ENCODE peak calls at places on chromosomes 5 and 9, in four cellular contexts. R is WERI-Rb-1, H is Peyer's patch, Q is psoas muscle. I is an unnamed sample.

GRCh38 chr9:120210301-120210700 is 369.7 kb downstream of the CDK5RAP2 start:
- DNase-seq in R (no peak), H (no peak), Q (no peak), I (no peak)

GRCh38 chr9:121144482-121144881 is 57.2 kb downstream of the RAB14 start:
- DNase-seq in R (no peak), H (no peak), Q (no peak), I (no peak)

GRCh38 chr9:94802795-94803194 is 76.3 kb downstream of the AOPEP start:
- DNase-seq in R (no peak), H (no peak), Q (no peak), I (no peak)

GRCh38 chr9:121929893-121930875 is 162.9 kb downstream of the TTLL11 start:
- DNase-seq in R (peak), H (no peak), Q (no peak), I (no peak)

GRCh38 chr9:10268500-10269485 is 344.0 kb downstream of the PTPRD start:
- DNase-seq in R (peak), H (no peak), Q (no peak), I (no peak)

GRCh38 chr5:90530736-90531487 is 1.5 kb upstream of the LYSMD3 start:
- DNase-seq in R (no peak), H (no peak), Q (no peak), I (no peak)

GRCh38 chr9:86842573-86842972 is 104.7 kb downstream of the GAS1 start:
- DNase-seq in R (no peak), H (no peak), Q (no peak), I (no peak)

GRCh38 chr5:107486489-107486888 is 184.2 kb downstream of the EFNA5 start:
- DNase-seq in R (no peak), H (no peak), Q (no peak), I (no peak)

GRCh38 chr5:179061025-179061424 is 852 bp downstream of the ZNF354C start:
- DNase-seq in R (no peak), H (no peak), Q (peak), I (no peak)

GRCh38 chr9:86660146-86660545 is 287.2 kb downstream of the GAS1 start:
- DNase-seq in R (no peak), H (no peak), Q (no peak), I (no peak)

GRCh38 chr9:134187821-134188420 is 23.6 kb upstream of the RNU6ATAC start:
- DNase-seq in R (no peak), H (peak), Q (peak), I (no peak)

GRCh38 chr9:33794560-33794959 is 801 bp upstream of the PRSS3 start:
- DNase-seq in R (no peak), H (no peak), Q (no peak), I (no peak)

GRCh38 chr5:150057511-150057910 is 28.8 kb downstream of the CSF1R start:
- DNase-seq in R (no peak), H (peak), Q (no peak), I (peak)

GRCh38 chr5:55869847-55870246 is 18.7 kb downstream of the IL31RA start:
- DNase-seq in R (no peak), H (no peak), Q (no peak), I (no peak)

GRCh38 chr5:68215888-68216736 is 556 bp downstream of the PIK3R1 start:
- DNase-seq in R (peak), H (peak), Q (peak), I (no peak)

GRCh38 chr5:61969347-61969746 is 336.7 kb upstream of the KIF2A start:
- DNase-seq in R (no peak), H (no peak), Q (no peak), I (no peak)

GRCh38 chr9:81841326-81841725 is 86.9 kb upstream of the SPATA31D4 start:
- DNase-seq in R (no peak), H (no peak), Q (no peak), I (no peak)

GRCh38 chr5:125592856-125593255 is 830.4 kb upstream of the GRAMD2B start:
- DNase-seq in R (no peak), H (no peak), Q (no peak), I (no peak)

GRCh38 chr9:91837982-91838731 is 111.9 kb downstream of the ROR2 start:
- DNase-seq in R (peak), H (peak), Q (peak), I (peak)

GRCh38 chr5:134142806-134143205 is 28.3 kb downstream of the TCF7 start:
- DNase-seq in R (peak), H (peak), Q (no peak), I (peak)

GRCh38 chr9:4979224-4979623 is 5.8 kb upstream of the JAK2 start:
- DNase-seq in R (no peak), H (no peak), Q (no peak), I (no peak)

GRCh38 chr5:139391570-139392323 is 2.0 kb upstream of the MZB1 start:
- DNase-seq in R (no peak), H (peak), Q (no peak), I (peak)

GRCh38 chr9:122392284-122392683 is 21.5 kb downstream of the PTGS1 start:
- DNase-seq in R (no peak), H (no peak), Q (no peak), I (no peak)

GRCh38 chr5:141172381-141173204 is at the start of gene PCDHB7:
- DNase-seq in R (peak), H (no peak), Q (no peak), I (no peak)

GRCh38 chr5:39977231-39977630 is 552.5 kb upstream of the DAB2 start:
- DNase-seq in R (no peak), H (no peak), Q (no peak), I (no peak)

GRCh38 chr9:79736051-79736450 is 164.3 kb downstream of the TLE4 start:
- DNase-seq in R (no peak), H (no peak), Q (no peak), I (no peak)

GRCh38 chr9:107971241-107971640 is 481.7 kb upstream of the KLF4 start:
- DNase-seq in R (no peak), H (no peak), Q (no peak), I (no peak)

GRCh38 chr5:82147860-82148573 is 130.1 kb downstream of the RPS23 start:
- DNase-seq in R (no peak), H (no peak), Q (no peak), I (no peak)

GRCh38 chr9:108468364-108468763 is 387.4 kb downstream of the ACTL7B start:
- DNase-seq in R (peak), H (no peak), Q (peak), I (no peak)

GRCh38 chr5:171888051-171888481 is 102.4 kb downstream of the SMIM23 start:
- DNase-seq in R (peak), H (no peak), Q (no peak), I (no peak)

GRCh38 chr9:100505564-100506159 is 32.7 kb downstream of the TMEFF1 start:
- DNase-seq in R (peak), H (peak), Q (peak), I (no peak)

GRCh38 chr9:114365194-114365593 is 22.6 kb downstream of the AKNA start:
- DNase-seq in R (no peak), H (no peak), Q (no peak), I (no peak)

GRCh38 chr9:128254855-128255759 is 20.7 kb downstream of the GOLGA2 start:
- DNase-seq in R (peak), H (peak), Q (peak), I (no peak)

GRCh38 chr9:120393386-120394057 is 186.4 kb downstream of the CDK5RAP2 start:
- DNase-seq in R (no peak), H (no peak), Q (no peak), I (no peak)

DNA sequence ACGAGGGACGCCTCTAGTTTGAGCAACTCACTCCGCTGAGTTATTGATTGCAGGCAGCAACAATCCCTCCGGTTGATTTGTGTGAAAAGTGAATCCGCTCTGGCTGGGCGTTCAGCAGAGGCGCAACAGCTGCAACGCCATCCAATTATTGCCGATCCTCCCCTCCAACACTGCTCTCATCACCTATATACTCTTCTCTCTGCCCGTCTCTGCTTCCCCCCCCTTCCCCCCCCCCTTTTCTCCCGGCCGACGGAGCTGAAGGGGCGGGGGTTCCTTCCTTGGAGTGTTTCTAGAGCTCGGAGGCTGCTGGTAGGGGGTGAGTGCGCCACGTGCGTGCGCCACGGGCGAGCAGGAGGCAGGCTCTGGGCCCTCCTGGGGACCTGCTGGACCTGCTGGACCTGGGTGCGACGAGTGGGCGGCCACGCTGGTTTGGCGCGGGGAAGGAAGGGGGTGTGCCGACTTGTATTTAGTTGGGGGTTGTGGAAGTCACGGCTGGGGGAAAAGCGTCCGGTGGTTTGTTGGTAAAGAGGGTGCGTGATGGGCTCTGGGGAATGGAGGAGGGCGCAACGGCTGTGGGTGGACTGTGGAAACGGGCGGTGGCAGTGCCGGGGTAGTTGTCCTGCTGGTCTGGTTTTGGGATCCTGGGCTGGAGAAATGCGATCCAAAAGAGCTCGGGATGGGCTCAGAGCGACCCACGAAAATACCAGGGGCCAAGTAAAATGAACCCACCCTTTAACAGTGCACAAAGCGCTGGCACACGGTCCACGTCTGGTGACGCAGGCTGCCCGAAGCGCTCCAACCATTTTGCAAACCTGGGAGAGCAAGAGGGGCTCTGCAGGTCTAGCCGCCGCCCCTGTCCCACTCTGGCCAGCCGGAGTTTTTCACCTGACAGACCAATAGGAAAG is 6.4 kb upstream of the MEF2C start:
- DNase-seq in R (no peak), H (peak), Q (peak), I (no peak)
- H3K4me3 ChIP-seq in R (no peak), H (peak), Q (peak), I (no peak)

DNA sequence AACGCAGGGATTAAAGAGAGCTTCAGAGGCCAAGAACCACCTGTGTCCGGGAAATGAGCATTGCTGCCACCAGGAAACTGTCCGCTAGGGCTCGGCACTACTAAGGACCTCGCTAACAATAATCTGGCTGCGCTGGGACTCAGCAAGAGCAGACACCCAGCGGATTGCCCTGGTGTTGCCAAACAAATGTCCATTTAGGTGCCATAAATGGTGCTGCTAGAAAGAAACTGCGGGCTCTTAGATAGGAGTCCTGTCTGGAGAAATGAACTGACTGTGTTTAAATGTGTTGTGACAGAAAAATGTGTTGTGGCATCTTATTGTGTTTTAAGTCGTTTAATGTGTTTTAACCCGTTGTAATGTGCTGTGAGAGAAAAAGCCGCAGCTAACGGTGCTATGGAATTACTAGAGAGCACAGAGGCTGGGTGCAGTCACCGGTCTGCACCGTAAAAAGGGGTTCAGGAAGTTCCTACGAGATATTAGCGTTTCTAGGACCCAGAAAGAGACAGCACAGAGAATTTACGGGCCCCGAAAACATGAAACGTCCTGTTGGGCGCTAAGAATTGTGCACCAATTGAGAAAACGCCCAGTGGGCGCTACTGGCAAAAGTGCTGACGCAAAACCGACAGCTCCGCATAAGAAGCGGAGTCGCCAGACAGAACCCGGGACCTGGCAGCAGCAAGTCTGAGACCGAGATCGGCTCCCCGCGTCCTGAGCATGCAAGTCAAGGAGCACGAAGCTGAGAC is 90.6 kb downstream of the ANXA2R start:
- DNase-seq in R (peak), H (no peak), Q (peak), I (no peak)
- TF ChIP-seq CTCF in R (no peak), H (peak), Q (no peak), I (no peak)

GRCh38 chr9:125189361-125190289 is at the start of gene PPP6C:
- DNase-seq in R (peak), H (peak), Q (peak), I (peak)

GRCh38 chr9:125183561-125183960 is 6.0 kb downstream of the PPP6C start:
- DNase-seq in R (no peak), H (no peak), Q (no peak), I (no peak)

GRCh38 chr9:125190371-125190801 is 783 bp upstream of the PPP6C start:
- DNase-seq in R (no peak), H (no peak), Q (no peak), I (no peak)

GRCh38 chr9:125183054-125183453 is 6.5 kb downstream of the PPP6C start:
- DNase-seq in R (no peak), H (no peak), Q (no peak), I (no peak)

GRCh38 chr9:125189011-125189360 is 617 bp downstream of the PPP6C start:
- DNase-seq in R (peak), H (peak), Q (peak), I (no peak)
- H3K4me3 ChIP-seq in R (peak), H (peak), Q (peak), I (peak)

GRCh38 chr5:15424769-15425168 is 75.2 kb upstream of the FBXL7 start:
- DNase-seq in R (no peak), H (no peak), Q (no peak), I (no peak)

GRCh38 chr5:15421798-15422456 is 78.1 kb upstream of the FBXL7 start:
- DNase-seq in R (no peak), H (no peak), Q (no peak), I (no peak)

GRCh38 chr5:15420201-15420600 is 79.8 kb upstream of the FBXL7 start:
- DNase-seq in R (no peak), H (no peak), Q (peak), I (no peak)

DNA sequence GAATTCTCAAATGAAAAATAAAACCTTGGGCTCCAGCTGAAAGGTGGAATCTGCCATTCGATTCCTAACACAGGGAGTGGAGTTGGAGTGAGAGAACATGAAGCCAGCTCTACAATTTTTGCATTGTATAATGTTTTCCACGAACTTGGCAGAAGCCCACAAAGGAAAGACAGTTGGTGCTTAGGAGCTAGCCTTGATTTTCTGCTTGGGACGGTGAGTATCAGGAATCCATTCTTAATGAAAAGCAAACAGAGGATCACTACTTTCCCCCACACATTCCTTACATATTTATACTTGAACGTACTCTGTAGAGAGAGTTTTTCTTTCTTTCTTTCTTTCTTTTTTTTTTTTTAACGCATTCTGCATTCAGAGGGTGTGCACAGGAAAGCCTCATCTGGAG is 74.2 kb upstream of the FBXL7 start:
- DNase-seq in R (no peak), H (no peak), Q (no peak), I (no peak)
- TF ChIP-seq CTCF in R (no peak), H (no peak), Q (no peak), I (no peak)